ENCODE peak calls at places on chromosomes 16 and 17, in ten cellular contexts. Z is GM12865, Q is lower leg skin, V is AG04449, H is foreskin fibroblast, T is WTC11, L is mammary epithelial cell, K is left ventricle myocardium inferior, N is RWPE1, E is heart right ventricle. G is an unnamed sample.
A peak's percentile ranks its signal among the peaks of the same experiment; 100 is the strongest.

GRCh38 chr17:63358111-63358839 is 87.8 kb downstream of the CYB561 start:
- DNase-seq in H (peak; percentile 90), T (no peak), Q (no peak), K (no peak), E (no peak), L (peak; percentile 82), V (peak; percentile 81), N (no peak), Z (no peak), G (no peak)

GRCh38 chr17:410674-411401 is 58.2 kb upstream of the RPH3AL start:
- DNase-seq in V (no peak), Z (peak; percentile 54), H (no peak), Q (no peak), N (no peak), K (no peak), L (no peak), T (no peak), E (no peak), G (no peak)

GRCh38 chr17:39979865-39980401 is 674 bp upstream of the PSMD3 start:
- DNase-seq in H (no peak), Z (peak; percentile 38), N (peak; percentile 14), K (no peak), T (peak; percentile 31), E (no peak), V (no peak), Q (no peak), L (peak; percentile 21), G (peak; percentile 11)

GRCh38 chr17:77409282-77410161 is 268.8 kb downstream of the SEC14L1 start:
- DNase-seq in H (peak; percentile 79), K (peak; percentile 79), L (peak; percentile 62), N (peak; percentile 45), V (no peak), Q (no peak), T (peak; percentile 70), E (peak; percentile 73), Z (no peak), G (no peak)

GRCh38 chr17:72511874-72512273 is 391.1 kb downstream of the SOX9 start:
- DNase-seq in K (no peak), E (no peak), H (no peak), Z (no peak), Q (no peak), L (no peak), V (no peak), N (no peak), T (no peak), G (no peak)

GRCh38 chr17:47400333-47400732 is 76.6 kb downstream of the EFCAB13 start:
- DNase-seq in V (no peak), N (no peak), K (no peak), L (no peak), T (no peak), Z (no peak), E (no peak), Q (no peak), H (no peak), G (no peak)

GRCh38 chr16:1680361-1680760 is 2.3 kb downstream of the JPT2 start:
- DNase-seq in N (no peak), T (no peak), L (no peak), Z (no peak), E (no peak), V (no peak), K (no peak), H (no peak), Q (no peak), G (no peak)

GRCh38 chr16:85757341-85757822 is 6.5 kb upstream of the C16orf74 start:
- DNase-seq in H (peak; percentile 47), N (no peak), V (no peak), K (no peak), L (peak; percentile 79), Q (no peak), E (no peak), Z (peak; percentile 73), T (no peak), G (no peak)

GRCh38 chr16:86202760-86203426 is 303.9 kb downstream of the IRF8 start:
- DNase-seq in Z (no peak), T (no peak), L (no peak), K (no peak), H (no peak), Q (no peak), V (no peak), N (no peak), E (no peak), G (no peak)

GRCh38 chr16:66662445-66663194 is 33.9 kb downstream of the CMTM4 start:
- DNase-seq in H (peak; percentile 36), V (no peak), Q (peak; percentile 64), K (no peak), E (no peak), N (peak; percentile 53), Z (peak; percentile 24), L (peak; percentile 24), T (no peak), G (no peak)

GRCh38 chr16:12406840-12407690 is 396.6 kb downstream of the CPPED1 start:
- DNase-seq in T (no peak), Q (no peak), L (no peak), Z (peak; percentile 3), H (no peak), N (no peak), V (no peak), E (no peak), K (no peak), G (no peak)

GRCh38 chr17:61981323-61981722 is 53.5 kb upstream of the INTS2 start:
- DNase-seq in L (peak; percentile 10), Z (no peak), V (peak; percentile 17), Q (no peak), T (no peak), N (peak; percentile 6), K (no peak), H (no peak), E (no peak), G (no peak)

GRCh38 chr16:78879046-78879445 is 721.5 kb downstream of the MAF start:
- DNase-seq in Z (no peak), V (no peak), K (no peak), L (no peak), H (no peak), Q (no peak), N (no peak), T (no peak), E (no peak), G (no peak)

GRCh38 chr16:78874241-78874983 is 726.1 kb downstream of the MAF start:
- DNase-seq in Q (no peak), E (no peak), T (no peak), H (no peak), N (no peak), Z (no peak), K (no peak), L (no peak), V (no peak), G (no peak)

GRCh38 chr16:78882150-78882549 is 718.4 kb downstream of the MAF start:
- DNase-seq in E (no peak), H (no peak), L (no peak), Q (no peak), Z (no peak), N (no peak), V (no peak), K (no peak), T (no peak), G (no peak)

GRCh38 chr16:78877114-78877513 is 723.4 kb downstream of the MAF start:
- DNase-seq in L (no peak), H (no peak), K (no peak), T (no peak), Z (no peak), E (no peak), V (no peak), N (no peak), Q (no peak), G (no peak)

GRCh38 chr16:78878570-78878969 is 722.0 kb downstream of the MAF start:
- DNase-seq in Z (no peak), T (no peak), K (no peak), L (no peak), E (no peak), V (no peak), Q (no peak), N (no peak), H (no peak), G (no peak)
- TF ChIP-seq CTCF in Z (no peak), T (no peak), K (no peak), L (no peak), E (no peak), V (no peak), Q (no peak), N (no peak), H (no peak), G (no peak)

GRCh38 chr17:50529849-50530248 is 2.7 kb upstream of the EPN3 start:
- DNase-seq in L (no peak), K (no peak), N (no peak), T (no peak), E (no peak), V (no peak), H (no peak), Z (no peak), Q (no peak), G (no peak)
- TF ChIP-seq CTCF in L (no peak), K (no peak), N (no peak), T (no peak), E (no peak), V (no peak), H (no peak), Z (no peak), Q (no peak), G (no peak)

GRCh38 chr17:29248845-29249244 is 2.2 kb downstream of the CRYBA1 start:
- DNase-seq in Q (no peak), V (no peak), N (no peak), L (no peak), E (no peak), H (no peak), Z (no peak), T (no peak), K (no peak), G (no peak)
- TF ChIP-seq CTCF in Q (no peak), V (no peak), N (no peak), L (no peak), E (no peak), H (no peak), Z (no peak), T (no peak), K (no peak), G (no peak)

GRCh38 chr17:16449121-16449570 is 33.8 kb downstream of the TRPV2 start:
- DNase-seq in H (peak; percentile 47), Q (no peak), Z (no peak), K (no peak), L (peak; percentile 48), V (no peak), N (no peak), T (no peak), E (no peak), G (no peak)

GRCh38 chr17:16455997-16456769 is 35.8 kb downstream of the LRRC75A start:
- DNase-seq in Q (no peak), T (no peak), H (no peak), V (no peak), L (no peak), E (no peak), K (no peak), N (no peak), Z (no peak), G (no peak)

GRCh38 chr17:16456770-16457316 is 35.1 kb downstream of the LRRC75A start:
- DNase-seq in Z (no peak), H (no peak), V (no peak), L (no peak), E (no peak), K (no peak), T (no peak), Q (no peak), N (no peak), G (no peak)

GRCh38 chr17:16450028-16450427 is 34.7 kb downstream of the TRPV2 start:
- DNase-seq in Q (no peak), E (no peak), T (no peak), V (no peak), H (no peak), K (no peak), Z (no peak), L (no peak), N (no peak), G (no peak)

GRCh38 chr17:16453493-16453851 is 38.1 kb downstream of the TRPV2 start:
- DNase-seq in Q (no peak), V (no peak), K (no peak), L (no peak), T (no peak), E (no peak), N (no peak), H (no peak), Z (no peak), G (no peak)
- TF ChIP-seq CTCF in Q (no peak), V (no peak), K (no peak), L (no peak), T (no peak), E (no peak), N (peak; percentile 45), H (no peak), Z (no peak), G (no peak)